ENCODE peak calls at places on chromosomes 4 and X, in six cellular contexts. M, F, P, D, Q and B are unnamed samples.

GRCh38 chr4:67638157-67638556 is 62.8 kb downstream of the UBA6 start:
- DNase-seq in Q (no peak), D (no peak), F (no peak), P (no peak), M (no peak), B (no peak)

GRCh38 chrX:155334486-155335316 is at the start of gene CLIC2:
- DNase-seq in D (no peak), Q (no peak), P (no peak), M (peak; percentile 63), F (no peak), B (no peak)

GRCh38 chr4:6172927-6173200 is 27.5 kb downstream of the JAKMIP1 start:
- DNase-seq in Q (no peak), F (no peak), D (no peak), M (no peak), P (no peak), B (no peak)

GRCh38 chr4:1907848-1908525 is 36.8 kb downstream of the NSD2 start:
- DNase-seq in F (no peak), D (no peak), M (no peak), P (no peak), Q (no peak), B (no peak)

GRCh38 chr4:165325732-165326512 is 1.5 kb upstream of the MSMO1 start:
- DNase-seq in F (peak; percentile 55), P (no peak), D (no peak), Q (no peak), M (peak; percentile 18), B (no peak)

GRCh38 chr4:68373513-68373912 is 23.6 kb upstream of the YTHDC1 start:
- DNase-seq in M (peak; percentile 62), P (peak; percentile 64), F (no peak), D (no peak), Q (peak; percentile 78), B (no peak)

GRCh38 chr4:83905952-83906351 is 370.0 kb downstream of the GPAT3 start:
- DNase-seq in D (no peak), Q (no peak), M (peak; percentile 26), P (peak; percentile 29), F (no peak), B (peak; percentile 8)

GRCh38 chr4:38979081-38979480 is 53.1 kb downstream of the TMEM156 start:
- DNase-seq in M (no peak), D (no peak), F (no peak), P (no peak), Q (no peak), B (no peak)

GRCh38 chr4:1204828-1205591 is 32.6 kb upstream of the SPON2 start:
- DNase-seq in M (no peak), P (no peak), F (no peak), D (no peak), Q (peak; percentile 68), B (no peak)

GRCh38 chrX:12352922-12353321 is 214.6 kb downstream of the FRMPD4 start:
- DNase-seq in D (no peak), P (peak; percentile 3), Q (no peak), F (no peak), M (no peak), B (no peak)

GRCh38 chrX:17859609-17860178 is 1.4 kb downstream of the RAI2 start:
- DNase-seq in M (no peak), F (no peak), Q (no peak), P (peak; percentile 14), D (peak; percentile 15), B (no peak)

GRCh38 chrX:123173833-123174232 is 10.2 kb upstream of the GRIA3 start:
- DNase-seq in Q (no peak), M (peak; percentile 6), F (no peak), D (no peak), P (no peak), B (no peak)

GRCh38 chr4:118352843-118353373 is at the start of gene PRSS12:
- DNase-seq in P (peak; percentile 91), Q (no peak), D (peak; percentile 40), M (peak; percentile 85), F (peak; percentile 87), B (peak; percentile 83)

GRCh38 chr4:140153419-140153743 is 603 bp downstream of the MAML3 start:
- DNase-seq in M (no peak), P (no peak), D (no peak), F (no peak), Q (no peak), B (no peak)

GRCh38 chrX:48631376-48632090 is 34.2 kb downstream of the WDR13 start:
- DNase-seq in M (peak; percentile 90), P (peak; percentile 68), Q (peak; percentile 75), F (peak; percentile 78), D (peak; percentile 67), B (peak; percentile 92)

GRCh38 chr4:154622598-154622997 is 10.1 kb upstream of the FGG start:
- DNase-seq in P (peak; percentile 18), F (peak; percentile 36), M (peak; percentile 52), D (peak; percentile 13), Q (no peak), B (peak; percentile 54)

GRCh38 chr4:85402371-85402770 is 72.6 kb upstream of the ARHGAP24 start:
- DNase-seq in Q (no peak), P (no peak), M (peak; percentile 2), F (no peak), D (no peak), B (no peak)

GRCh38 chr4:26279446-26279845 is 41.4 kb upstream of the RBPJ start:
- DNase-seq in Q (no peak), D (no peak), M (no peak), F (no peak), P (no peak), B (no peak)

GRCh38 chr4:172232966-172233365 is 419.8 kb downstream of the GALNTL6 start:
- DNase-seq in F (no peak), M (peak; percentile 29), P (no peak), Q (no peak), D (no peak), B (no peak)